ENCODE peak calls at places on chromosomes 6 and 20, in eight cellular contexts. One of them, this sample, is unnamed.

GRCh38 chr6:39361657-39362486 is 39.4 kb upstream of the KCNK16 start:
- DNase-seq in stimulated activated naive CD4-positive, alpha-beta T cell: no peak
- DNase-seq in A673: peak
- DNase-seq in dorsolateral prefrontal cortex: peak
- DNase-seq in neural crest cell: peak
- DNase-seq in GM23248: peak
- DNase-seq in stimulated activated CD4-positive, alpha-beta T cell treated with anti-CD3 and anti-CD28 coated beads, Interleukin-2, amount 100 ng/mL, for 48 hours: peak
- DNase-seq in cardiac muscle cell: peak
- DNase-seq in this sample: peak

GRCh38 chr6:141475269-141475668 is 657.5 kb upstream of the GJE1 start:
- DNase-seq in stimulated activated naive CD4-positive, alpha-beta T cell: no peak
- DNase-seq in A673: no peak
- DNase-seq in dorsolateral prefrontal cortex: no peak
- DNase-seq in neural crest cell: no peak
- DNase-seq in GM23248: no peak
- DNase-seq in stimulated activated CD4-positive, alpha-beta T cell treated with anti-CD3 and anti-CD28 coated beads, Interleukin-2, amount 100 ng/mL, for 48 hours: no peak
- DNase-seq in cardiac muscle cell: no peak
- DNase-seq in this sample: no peak

GRCh38 chr20:32820000-32820697 is 395 bp downstream of the MAPRE1 start:
- DNase-seq in stimulated activated naive CD4-positive, alpha-beta T cell: peak
- DNase-seq in A673: peak
- DNase-seq in dorsolateral prefrontal cortex: no peak
- DNase-seq in neural crest cell: peak
- DNase-seq in GM23248: peak
- DNase-seq in stimulated activated CD4-positive, alpha-beta T cell treated with anti-CD3 and anti-CD28 coated beads, Interleukin-2, amount 100 ng/mL, for 48 hours: peak
- DNase-seq in cardiac muscle cell: peak
- DNase-seq in this sample: no peak

GRCh38 chr6:117540670-117541069 is 58.2 kb downstream of the DCBLD1 start:
- DNase-seq in stimulated activated naive CD4-positive, alpha-beta T cell: no peak
- DNase-seq in A673: no peak
- DNase-seq in dorsolateral prefrontal cortex: no peak
- DNase-seq in neural crest cell: no peak
- DNase-seq in GM23248: no peak
- DNase-seq in stimulated activated CD4-positive, alpha-beta T cell treated with anti-CD3 and anti-CD28 coated beads, Interleukin-2, amount 100 ng/mL, for 48 hours: no peak
- DNase-seq in cardiac muscle cell: no peak
- DNase-seq in this sample: no peak

GRCh38 chr6:42162384-42162783 is 10.8 kb upstream of the GUCA1A start:
- DNase-seq in stimulated activated naive CD4-positive, alpha-beta T cell: no peak
- DNase-seq in A673: no peak
- DNase-seq in dorsolateral prefrontal cortex: no peak
- DNase-seq in neural crest cell: no peak
- DNase-seq in GM23248: no peak
- DNase-seq in stimulated activated CD4-positive, alpha-beta T cell treated with anti-CD3 and anti-CD28 coated beads, Interleukin-2, amount 100 ng/mL, for 48 hours: no peak
- DNase-seq in cardiac muscle cell: peak
- DNase-seq in this sample: no peak

GRCh38 chr6:89299451-89299850 is 15.6 kb downstream of the GABRR2 start:
- DNase-seq in stimulated activated naive CD4-positive, alpha-beta T cell: no peak
- DNase-seq in A673: peak
- DNase-seq in dorsolateral prefrontal cortex: no peak
- DNase-seq in neural crest cell: no peak
- DNase-seq in GM23248: peak
- DNase-seq in stimulated activated CD4-positive, alpha-beta T cell treated with anti-CD3 and anti-CD28 coated beads, Interleukin-2, amount 100 ng/mL, for 48 hours: no peak
- DNase-seq in cardiac muscle cell: no peak
- DNase-seq in this sample: no peak

GRCh38 chr20:17808357-17808756 is 108.6 kb downstream of the BANF2 start:
- DNase-seq in stimulated activated naive CD4-positive, alpha-beta T cell: no peak
- DNase-seq in A673: no peak
- DNase-seq in dorsolateral prefrontal cortex: no peak
- DNase-seq in neural crest cell: peak
- DNase-seq in GM23248: peak
- DNase-seq in stimulated activated CD4-positive, alpha-beta T cell treated with anti-CD3 and anti-CD28 coated beads, Interleukin-2, amount 100 ng/mL, for 48 hours: no peak
- DNase-seq in cardiac muscle cell: peak
- DNase-seq in this sample: peak

GRCh38 chr6:144104898-144105487 is 9.6 kb upstream of the SF3B5 start:
- DNase-seq in stimulated activated naive CD4-positive, alpha-beta T cell: no peak
- DNase-seq in A673: peak
- DNase-seq in dorsolateral prefrontal cortex: no peak
- DNase-seq in neural crest cell: peak
- DNase-seq in GM23248: peak
- DNase-seq in stimulated activated CD4-positive, alpha-beta T cell treated with anti-CD3 and anti-CD28 coated beads, Interleukin-2, amount 100 ng/mL, for 48 hours: peak
- DNase-seq in cardiac muscle cell: peak
- DNase-seq in this sample: peak

GRCh38 chr6:81938014-81938761 is 185.7 kb upstream of the TENT5A start:
- DNase-seq in stimulated activated naive CD4-positive, alpha-beta T cell: no peak
- DNase-seq in A673: peak
- DNase-seq in dorsolateral prefrontal cortex: no peak
- DNase-seq in neural crest cell: no peak
- DNase-seq in GM23248: peak
- DNase-seq in stimulated activated CD4-positive, alpha-beta T cell treated with anti-CD3 and anti-CD28 coated beads, Interleukin-2, amount 100 ng/mL, for 48 hours: no peak
- DNase-seq in cardiac muscle cell: no peak
- DNase-seq in this sample: peak

GRCh38 chr6:21121737-21122136 is 471.8 kb upstream of the SOX4 start:
- DNase-seq in stimulated activated naive CD4-positive, alpha-beta T cell: no peak
- DNase-seq in A673: no peak
- DNase-seq in dorsolateral prefrontal cortex: no peak
- DNase-seq in neural crest cell: no peak
- DNase-seq in GM23248: no peak
- DNase-seq in stimulated activated CD4-positive, alpha-beta T cell treated with anti-CD3 and anti-CD28 coated beads, Interleukin-2, amount 100 ng/mL, for 48 hours: no peak
- DNase-seq in cardiac muscle cell: no peak
- DNase-seq in this sample: no peak

GRCh38 chr6:1620504-1621327 is 11.0 kb downstream of the FOXC1 start:
- DNase-seq in stimulated activated naive CD4-positive, alpha-beta T cell: no peak
- DNase-seq in A673: no peak
- DNase-seq in dorsolateral prefrontal cortex: no peak
- DNase-seq in neural crest cell: no peak
- DNase-seq in GM23248: no peak
- DNase-seq in stimulated activated CD4-positive, alpha-beta T cell treated with anti-CD3 and anti-CD28 coated beads, Interleukin-2, amount 100 ng/mL, for 48 hours: no peak
- DNase-seq in cardiac muscle cell: no peak
- DNase-seq in this sample: no peak

GRCh38 chr20:60063739-60064138 is 105.5 kb downstream of the CDH26 start:
- DNase-seq in stimulated activated naive CD4-positive, alpha-beta T cell: no peak
- DNase-seq in A673: no peak
- DNase-seq in dorsolateral prefrontal cortex: no peak
- DNase-seq in neural crest cell: no peak
- DNase-seq in GM23248: no peak
- DNase-seq in stimulated activated CD4-positive, alpha-beta T cell treated with anti-CD3 and anti-CD28 coated beads, Interleukin-2, amount 100 ng/mL, for 48 hours: no peak
- DNase-seq in cardiac muscle cell: no peak
- DNase-seq in this sample: no peak

GRCh38 chr6:1701668-1702353 is 92.1 kb downstream of the FOXC1 start:
- DNase-seq in stimulated activated naive CD4-positive, alpha-beta T cell: no peak
- DNase-seq in A673: peak
- DNase-seq in dorsolateral prefrontal cortex: no peak
- DNase-seq in neural crest cell: no peak
- DNase-seq in GM23248: peak
- DNase-seq in stimulated activated CD4-positive, alpha-beta T cell treated with anti-CD3 and anti-CD28 coated beads, Interleukin-2, amount 100 ng/mL, for 48 hours: no peak
- DNase-seq in cardiac muscle cell: peak
- DNase-seq in this sample: peak

GRCh38 chr6:129835691-129836090 is 25.4 kb downstream of the TMEM244 start:
- DNase-seq in stimulated activated naive CD4-positive, alpha-beta T cell: no peak
- DNase-seq in A673: no peak
- DNase-seq in dorsolateral prefrontal cortex: no peak
- DNase-seq in neural crest cell: no peak
- DNase-seq in GM23248: no peak
- DNase-seq in stimulated activated CD4-positive, alpha-beta T cell treated with anti-CD3 and anti-CD28 coated beads, Interleukin-2, amount 100 ng/mL, for 48 hours: no peak
- DNase-seq in cardiac muscle cell: no peak
- DNase-seq in this sample: no peak

GRCh38 chr6:38371312-38371672 is 268.4 kb downstream of the BTBD9 start:
- DNase-seq in stimulated activated naive CD4-positive, alpha-beta T cell: no peak
- DNase-seq in A673: no peak
- DNase-seq in dorsolateral prefrontal cortex: no peak
- DNase-seq in neural crest cell: no peak
- DNase-seq in GM23248: peak
- DNase-seq in stimulated activated CD4-positive, alpha-beta T cell treated with anti-CD3 and anti-CD28 coated beads, Interleukin-2, amount 100 ng/mL, for 48 hours: no peak
- DNase-seq in cardiac muscle cell: peak
- DNase-seq in this sample: no peak

GRCh38 chr6:44456070-44456965 is 68.8 kb downstream of the CDC5L start:
- DNase-seq in stimulated activated naive CD4-positive, alpha-beta T cell: no peak
- DNase-seq in A673: peak
- DNase-seq in dorsolateral prefrontal cortex: no peak
- DNase-seq in neural crest cell: peak
- DNase-seq in GM23248: peak
- DNase-seq in stimulated activated CD4-positive, alpha-beta T cell treated with anti-CD3 and anti-CD28 coated beads, Interleukin-2, amount 100 ng/mL, for 48 hours: peak
- DNase-seq in cardiac muscle cell: peak
- DNase-seq in this sample: peak

GRCh38 chr6:42406296-42407280 is 45.1 kb downstream of the TRERF1 start:
- DNase-seq in stimulated activated naive CD4-positive, alpha-beta T cell: no peak
- DNase-seq in A673: peak
- DNase-seq in dorsolateral prefrontal cortex: no peak
- DNase-seq in neural crest cell: no peak
- DNase-seq in GM23248: peak
- DNase-seq in stimulated activated CD4-positive, alpha-beta T cell treated with anti-CD3 and anti-CD28 coated beads, Interleukin-2, amount 100 ng/mL, for 48 hours: no peak
- DNase-seq in cardiac muscle cell: no peak
- DNase-seq in this sample: no peak

GRCh38 chr6:47308674-47309325 is 905 bp downstream of the TNFRSF21 start:
- DNase-seq in stimulated activated naive CD4-positive, alpha-beta T cell: no peak
- DNase-seq in A673: peak
- DNase-seq in dorsolateral prefrontal cortex: peak
- DNase-seq in neural crest cell: peak
- DNase-seq in GM23248: peak
- DNase-seq in stimulated activated CD4-positive, alpha-beta T cell treated with anti-CD3 and anti-CD28 coated beads, Interleukin-2, amount 100 ng/mL, for 48 hours: no peak
- DNase-seq in cardiac muscle cell: peak
- DNase-seq in this sample: peak

GRCh38 chr6:116100419-116101297 is at the start of gene NT5DC1:
- DNase-seq in stimulated activated naive CD4-positive, alpha-beta T cell: peak
- DNase-seq in A673: peak
- DNase-seq in dorsolateral prefrontal cortex: peak
- DNase-seq in neural crest cell: peak
- DNase-seq in GM23248: peak
- DNase-seq in stimulated activated CD4-positive, alpha-beta T cell treated with anti-CD3 and anti-CD28 coated beads, Interleukin-2, amount 100 ng/mL, for 48 hours: peak
- DNase-seq in cardiac muscle cell: peak
- DNase-seq in this sample: peak

GRCh38 chr20:49446808-49447207 is 35.7 kb downstream of the KCNB1 start:
- DNase-seq in stimulated activated naive CD4-positive, alpha-beta T cell: no peak
- DNase-seq in A673: peak
- DNase-seq in dorsolateral prefrontal cortex: peak
- DNase-seq in neural crest cell: peak
- DNase-seq in GM23248: peak
- DNase-seq in stimulated activated CD4-positive, alpha-beta T cell treated with anti-CD3 and anti-CD28 coated beads, Interleukin-2, amount 100 ng/mL, for 48 hours: no peak
- DNase-seq in cardiac muscle cell: peak
- DNase-seq in this sample: no peak

GRCh38 chr6:2918936-2919335 is 15.8 kb upstream of the SERPINB9 start:
- DNase-seq in stimulated activated naive CD4-positive, alpha-beta T cell: no peak
- DNase-seq in A673: no peak
- DNase-seq in dorsolateral prefrontal cortex: no peak
- DNase-seq in neural crest cell: no peak
- DNase-seq in GM23248: no peak
- DNase-seq in stimulated activated CD4-positive, alpha-beta T cell treated with anti-CD3 and anti-CD28 coated beads, Interleukin-2, amount 100 ng/mL, for 48 hours: no peak
- DNase-seq in cardiac muscle cell: no peak
- DNase-seq in this sample: no peak

GRCh38 chr6:683742-684440 is 9.0 kb downstream of the EXOC2 start:
- DNase-seq in stimulated activated naive CD4-positive, alpha-beta T cell: no peak
- DNase-seq in A673: peak
- DNase-seq in dorsolateral prefrontal cortex: no peak
- DNase-seq in neural crest cell: peak
- DNase-seq in GM23248: peak
- DNase-seq in stimulated activated CD4-positive, alpha-beta T cell treated with anti-CD3 and anti-CD28 coated beads, Interleukin-2, amount 100 ng/mL, for 48 hours: no peak
- DNase-seq in cardiac muscle cell: peak
- DNase-seq in this sample: peak

GRCh38 chr20:55132523-55132922 is 657.1 kb downstream of the DOK5 start:
- DNase-seq in stimulated activated naive CD4-positive, alpha-beta T cell: no peak
- DNase-seq in A673: no peak
- DNase-seq in dorsolateral prefrontal cortex: no peak
- DNase-seq in neural crest cell: no peak
- DNase-seq in GM23248: no peak
- DNase-seq in stimulated activated CD4-positive, alpha-beta T cell treated with anti-CD3 and anti-CD28 coated beads, Interleukin-2, amount 100 ng/mL, for 48 hours: no peak
- DNase-seq in cardiac muscle cell: no peak
- DNase-seq in this sample: no peak

GRCh38 chr6:16947461-16948159 is 154.2 kb upstream of the STMND1 start:
- DNase-seq in stimulated activated naive CD4-positive, alpha-beta T cell: no peak
- DNase-seq in A673: peak
- DNase-seq in dorsolateral prefrontal cortex: no peak
- DNase-seq in neural crest cell: no peak
- DNase-seq in GM23248: peak
- DNase-seq in stimulated activated CD4-positive, alpha-beta T cell treated with anti-CD3 and anti-CD28 coated beads, Interleukin-2, amount 100 ng/mL, for 48 hours: no peak
- DNase-seq in cardiac muscle cell: peak
- DNase-seq in this sample: peak

GRCh38 chr6:29667158-29667557 is 10.3 kb downstream of the MOG start:
- DNase-seq in stimulated activated naive CD4-positive, alpha-beta T cell: no peak
- DNase-seq in A673: no peak
- DNase-seq in dorsolateral prefrontal cortex: no peak
- DNase-seq in neural crest cell: no peak
- DNase-seq in GM23248: no peak
- DNase-seq in stimulated activated CD4-positive, alpha-beta T cell treated with anti-CD3 and anti-CD28 coated beads, Interleukin-2, amount 100 ng/mL, for 48 hours: no peak
- DNase-seq in cardiac muscle cell: peak
- DNase-seq in this sample: no peak

GRCh38 chr6:74971631-74972030 is 234.2 kb downstream of the COL12A1 start:
- DNase-seq in stimulated activated naive CD4-positive, alpha-beta T cell: no peak
- DNase-seq in A673: no peak
- DNase-seq in dorsolateral prefrontal cortex: no peak
- DNase-seq in neural crest cell: no peak
- DNase-seq in GM23248: peak
- DNase-seq in stimulated activated CD4-positive, alpha-beta T cell treated with anti-CD3 and anti-CD28 coated beads, Interleukin-2, amount 100 ng/mL, for 48 hours: no peak
- DNase-seq in cardiac muscle cell: no peak
- DNase-seq in this sample: peak

GRCh38 chr6:116364361-116364760 is 6.4 kb upstream of the DSE start:
- DNase-seq in stimulated activated naive CD4-positive, alpha-beta T cell: no peak
- DNase-seq in A673: no peak
- DNase-seq in dorsolateral prefrontal cortex: no peak
- DNase-seq in neural crest cell: no peak
- DNase-seq in GM23248: peak
- DNase-seq in stimulated activated CD4-positive, alpha-beta T cell treated with anti-CD3 and anti-CD28 coated beads, Interleukin-2, amount 100 ng/mL, for 48 hours: no peak
- DNase-seq in cardiac muscle cell: no peak
- DNase-seq in this sample: no peak

GRCh38 chr6:66913657-66914056 is 1206.6 kb upstream of the EYS start:
- DNase-seq in stimulated activated naive CD4-positive, alpha-beta T cell: no peak
- DNase-seq in A673: no peak
- DNase-seq in dorsolateral prefrontal cortex: no peak
- DNase-seq in neural crest cell: no peak
- DNase-seq in GM23248: no peak
- DNase-seq in stimulated activated CD4-positive, alpha-beta T cell treated with anti-CD3 and anti-CD28 coated beads, Interleukin-2, amount 100 ng/mL, for 48 hours: no peak
- DNase-seq in cardiac muscle cell: no peak
- DNase-seq in this sample: no peak